ENCODE peak calls at places on chromosomes 13 and 19, in seven cellular contexts. C, E, V, L, I, K and J are unnamed samples.

GRCh38 chr13:100454876-100455275 is 133.7 kb downstream of the GGACT start:
- DNase-seq in C (no peak), E (no peak), V (no peak), L (peak), I (no peak), K (no peak), J (no peak)

GRCh38 chr13:103100795-103101194 is 34.6 kb upstream of the SLC10A2 start:
- DNase-seq in C (no peak), E (no peak), V (no peak), L (peak), I (no peak), K (no peak), J (no peak)

GRCh38 chr19:33905473-33905936 is 108.8 kb downstream of the KCTD15 start:
- DNase-seq in C (peak), E (no peak), V (peak), L (no peak), I (peak), K (peak), J (no peak)

GRCh38 chr13:44668707-44669106 is 92.6 kb upstream of the TSC22D1 start:
- DNase-seq in C (no peak), E (no peak), V (no peak), L (no peak), I (no peak), K (no peak), J (no peak)

GRCh38 chr13:37681295-37682032 is 82.9 kb upstream of the POSTN start:
- DNase-seq in C (no peak), E (peak), V (no peak), L (peak), I (no peak), K (no peak), J (no peak)

GRCh38 chr19:33339016-33339749 is 34.3 kb upstream of the CEBPG start:
- DNase-seq in C (no peak), E (no peak), V (no peak), L (no peak), I (no peak), K (no peak), J (no peak)

GRCh38 chr13:73708393-73708985 is 425.7 kb downstream of the KLF12 start:
- DNase-seq in C (no peak), E (peak), V (peak), L (peak), I (peak), K (peak), J (no peak)

GRCh38 chr19:12365094-12365371 is 450 bp downstream of the ZNF442 start:
- DNase-seq in C (no peak), E (no peak), V (no peak), L (peak), I (peak), K (peak), J (no peak)

GRCh38 chr19:35161434-35161743 is 6.9 kb downstream of the FXYD5 start:
- DNase-seq in C (no peak), E (no peak), V (no peak), L (no peak), I (no peak), K (no peak), J (no peak)

GRCh38 chr13:95296326-95296939 is 4.8 kb downstream of the ABCC4 start:
- DNase-seq in C (peak), E (no peak), V (peak), L (no peak), I (no peak), K (peak), J (no peak)

GRCh38 chr13:24172071-24172470 is 11.6 kb downstream of the SPATA13 start:
- DNase-seq in C (no peak), E (no peak), V (no peak), L (no peak), I (no peak), K (no peak), J (no peak)

GRCh38 chr19:7492142-7493055 is 3.6 kb upstream of the PEX11G start:
- DNase-seq in C (no peak), E (peak), V (no peak), L (peak), I (no peak), K (no peak), J (no peak)

GRCh38 chr13:91304740-91305139 is 42.7 kb upstream of the MIR17HG start:
- DNase-seq in C (no peak), E (no peak), V (no peak), L (no peak), I (no peak), K (no peak), J (no peak)

GRCh38 chr13:91305652-91306051 is 41.8 kb upstream of the MIR17HG start:
- DNase-seq in C (no peak), E (no peak), V (no peak), L (no peak), I (no peak), K (no peak), J (no peak)

GRCh38 chr13:91311491-91311890 is 36.0 kb upstream of the MIR17HG start:
- DNase-seq in C (no peak), E (no peak), V (no peak), L (no peak), I (no peak), K (no peak), J (no peak)

GRCh38 chr13:91307887-91308286 is 39.6 kb upstream of the MIR17HG start:
- DNase-seq in C (no peak), E (no peak), V (no peak), L (no peak), I (no peak), K (no peak), J (no peak)

GRCh38 chr13:91308299-91308698 is 39.2 kb upstream of the MIR17HG start:
- DNase-seq in C (no peak), E (no peak), V (no peak), L (no peak), I (no peak), K (no peak), J (no peak)
- TF ChIP-seq CTCF in C (no peak), E (no peak), V (no peak), L (no peak), I (no peak), K (peak), J (peak)

GRCh38 chr13:35092251-35092650 is 150.2 kb downstream of the NBEA start:
- DNase-seq in C (no peak), E (no peak), V (no peak), L (no peak), I (no peak), K (no peak), J (no peak)
- TF ChIP-seq CTCF in C (no peak), E (no peak), V (no peak), L (no peak), I (no peak), K (no peak), J (no peak)

DNA sequence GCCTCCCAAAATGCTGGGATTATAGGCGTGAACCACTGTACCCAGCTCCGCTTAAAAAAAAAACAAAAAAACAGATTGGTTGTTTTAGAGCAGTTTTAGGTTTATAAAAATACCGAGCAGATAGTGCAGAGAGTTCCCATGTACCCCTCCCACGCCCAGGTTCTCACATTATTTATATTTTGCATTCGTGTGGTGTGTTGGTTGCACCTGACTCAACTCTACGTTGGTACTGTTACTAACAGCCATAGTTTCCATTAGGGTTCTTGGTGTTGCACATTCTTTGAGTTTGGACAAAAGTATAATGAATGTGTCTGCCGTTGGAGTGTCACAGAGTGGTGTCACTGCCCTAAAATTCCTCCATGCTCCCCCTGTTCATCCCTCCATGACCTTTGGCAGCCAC is 29.1 kb downstream of the MYO9B start:
- DNase-seq in C (no peak), E (no peak), V (no peak), L (no peak), I (no peak), K (no peak), J (no peak)
- TF ChIP-seq CTCF in C (no peak), E (no peak), V (no peak), L (no peak), I (no peak), K (no peak), J (no peak)

DNA sequence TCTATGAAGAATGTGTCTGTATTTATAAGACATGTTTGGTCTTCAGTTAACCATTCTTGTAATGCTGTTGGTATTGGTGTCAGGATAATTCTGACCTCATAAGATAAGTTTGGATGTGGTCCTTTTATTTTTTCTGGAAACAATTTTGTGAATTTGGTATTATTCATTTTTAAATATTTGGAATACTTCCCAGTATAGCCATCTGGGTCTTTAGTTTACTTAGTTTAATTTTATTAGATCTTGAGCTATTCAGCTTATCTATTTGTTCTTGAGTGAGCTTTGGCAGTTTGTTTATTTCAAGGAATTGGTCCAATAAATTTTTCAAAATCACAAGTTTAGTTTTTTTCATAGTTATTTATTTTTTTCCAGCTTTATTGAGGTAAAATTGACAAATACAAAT is 335.4 kb upstream of the PCDH20 start:
- DNase-seq in C (no peak), E (no peak), V (no peak), L (no peak), I (no peak), K (no peak), J (no peak)
- TF ChIP-seq CTCF in C (no peak), E (no peak), V (no peak), L (no peak), I (no peak), K (no peak), J (no peak)

GRCh38 chr19:41870401-41870873 is 6.6 kb upstream of the CD79A start:
- DNase-seq in C (no peak), E (no peak), V (no peak), L (peak), I (no peak), K (peak), J (no peak)

GRCh38 chr19:41871573-41872383 is 5.3 kb upstream of the CD79A start:
- DNase-seq in C (peak), E (no peak), V (no peak), L (no peak), I (no peak), K (peak), J (no peak)

GRCh38 chr19:41872384-41872774 is 4.7 kb upstream of the CD79A start:
- DNase-seq in C (no peak), E (no peak), V (no peak), L (no peak), I (no peak), K (no peak), J (no peak)

GRCh38 chr19:41869374-41869955 is 7.6 kb upstream of the CD79A start:
- DNase-seq in C (no peak), E (no peak), V (no peak), L (no peak), I (no peak), K (no peak), J (no peak)

GRCh38 chr19:41872775-41873647 is 4.1 kb upstream of the CD79A start:
- DNase-seq in C (peak), E (no peak), V (peak), L (peak), I (peak), K (peak), J (no peak)
- TF ChIP-seq CTCF in C (peak), E (peak), V (peak), L (peak), I (no peak), K (peak), J (peak)

GRCh38 chr13:43129511-43130130 is 106.2 kb downstream of the DNAJC15 start:
- DNase-seq in C (no peak), E (no peak), V (no peak), L (no peak), I (no peak), K (peak), J (no peak)

GRCh38 chr13:43134896-43135295 is 111.5 kb downstream of the DNAJC15 start:
- DNase-seq in C (no peak), E (no peak), V (no peak), L (no peak), I (no peak), K (no peak), J (no peak)

GRCh38 chr13:43133792-43134191 is 110.4 kb downstream of the DNAJC15 start:
- DNase-seq in C (no peak), E (no peak), V (no peak), L (no peak), I (no peak), K (no peak), J (no peak)

GRCh38 chr13:43132911-43133310 is 109.5 kb downstream of the DNAJC15 start:
- DNase-seq in C (no peak), E (no peak), V (no peak), L (no peak), I (no peak), K (no peak), J (no peak)

GRCh38 chr13:43132228-43132627 is 108.8 kb downstream of the DNAJC15 start:
- DNase-seq in C (no peak), E (no peak), V (no peak), L (peak), I (peak), K (no peak), J (no peak)
- TF ChIP-seq CTCF in C (peak), E (peak), V (no peak), L (peak), I (no peak), K (peak), J (peak)

DNA sequence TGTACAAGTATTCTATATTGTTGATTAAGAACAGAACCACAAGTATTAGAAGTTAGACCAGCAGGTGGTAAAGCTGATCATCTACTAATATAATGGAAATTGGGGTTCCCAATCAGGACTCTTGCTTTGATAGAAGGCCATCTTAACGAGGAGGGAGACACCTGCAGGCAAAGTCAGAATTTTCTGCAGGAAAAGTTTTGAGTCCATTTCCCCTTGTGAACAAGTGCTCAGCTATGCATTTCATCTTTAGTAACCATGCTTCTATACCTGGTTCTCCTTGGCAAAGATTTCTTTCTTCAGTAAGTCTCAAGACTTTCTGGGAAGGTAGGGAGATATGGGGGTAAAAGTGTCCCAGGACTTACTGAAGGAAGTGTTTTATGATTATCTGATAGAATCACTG is 36.1 kb upstream of the USPL1 start:
- DNase-seq in C (no peak), E (no peak), V (no peak), L (peak), I (no peak), K (no peak), J (no peak)
- TF ChIP-seq CTCF in C (peak), E (peak), V (no peak), L (peak), I (no peak), K (peak), J (peak)

GRCh38 chr19:39582442-39582841 is 19.9 kb upstream of the LGALS13 start:
- DNase-seq in C (no peak), E (no peak), V (no peak), L (no peak), I (no peak), K (no peak), J (no peak)

GRCh38 chr19:39588066-39588465 is 14.3 kb upstream of the LGALS13 start:
- DNase-seq in C (no peak), E (no peak), V (no peak), L (no peak), I (no peak), K (no peak), J (no peak)

GRCh38 chr19:39587496-39587895 is 14.8 kb upstream of the LGALS13 start:
- DNase-seq in C (no peak), E (no peak), V (no peak), L (no peak), I (no peak), K (no peak), J (no peak)

GRCh38 chr19:39582891-39583625 is 19.3 kb upstream of the LGALS13 start:
- DNase-seq in C (no peak), E (no peak), V (no peak), L (no peak), I (no peak), K (no peak), J (no peak)
- TF ChIP-seq CTCF in C (no peak), E (no peak), V (no peak), L (no peak), I (no peak), K (no peak), J (no peak)

DNA sequence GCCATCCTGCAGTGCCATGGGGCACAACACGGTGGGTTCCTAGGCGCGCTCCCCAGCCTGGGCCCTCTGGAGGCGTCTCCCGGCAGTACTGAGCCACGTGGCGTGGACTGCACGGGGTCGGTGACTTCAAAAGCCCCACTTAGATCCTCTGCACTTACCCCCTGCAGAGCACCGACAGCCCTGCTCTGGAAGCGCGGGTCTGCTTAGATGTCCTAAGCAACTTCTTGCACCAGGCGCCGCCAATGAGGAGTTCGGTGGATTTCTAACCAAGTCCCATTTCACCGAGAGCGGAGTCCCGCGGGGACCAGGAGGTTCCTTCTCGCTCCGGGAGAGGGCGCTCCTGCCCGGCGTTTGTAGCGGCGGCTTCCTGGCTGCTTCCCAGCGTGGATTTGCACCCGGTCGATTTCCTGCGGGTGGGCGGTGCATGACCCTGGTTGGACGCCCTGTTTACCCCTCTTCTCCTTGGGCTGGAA is 25.2 kb upstream of the ZNF845 start:
- DNase-seq in C (no peak), E (no peak), V (no peak), L (peak), I (peak), K (peak), J (no peak)
- TF ChIP-seq CTCF in C (peak), E (peak), V (no peak), L (peak), I (no peak), K (peak), J (no peak)

GRCh38 chr13:106484084-106484754 is 51.2 kb downstream of the EFNB2 start:
- DNase-seq in C (no peak), E (no peak), V (no peak), L (no peak), I (no peak), K (no peak), J (no peak)
- TF ChIP-seq CTCF in C (no peak), E (no peak), V (no peak), L (no peak), I (no peak), K (no peak), J (no peak)